ENCODE peak calls at places on chromosomes 3 and 15, in ten cellular contexts. One of them, this sample, is unnamed.

GRCh38 chr15:66842710-66843441 is 140.8 kb downstream of the SMAD6 start:
- DNase-seq in A549: peak; percentile 67
- DNase-seq in iPS-NIHi11: peak; percentile 62
- DNase-seq in heart left ventricle: peak; percentile 88
- DNase-seq in M059J: peak; percentile 80
- DNase-seq in T-helper 1 cell: no peak
- DNase-seq in GM10248: no peak
- DNase-seq in RWPE1: peak; percentile 50
- DNase-seq in D341Med: peak; percentile 72
- DNase-seq in caudate nucleus: peak; percentile 18
- DNase-seq in this sample: peak; percentile 59

GRCh38 chr15:58546635-58547627 is 115.1 kb downstream of the LIPC start:
- DNase-seq in caudate nucleus: no peak
- DNase-seq in T-helper 1 cell: no peak
- DNase-seq in A549: peak; percentile 95
- DNase-seq in iPS-NIHi11: peak; percentile 53
- DNase-seq in RWPE1: peak; percentile 73
- DNase-seq in M059J: peak; percentile 99
- DNase-seq in heart left ventricle: peak; percentile 89
- DNase-seq in GM10248: no peak
- DNase-seq in D341Med: no peak
- DNase-seq in this sample: peak; percentile 69

GRCh38 chr3:194806991-194807685 is 121.5 kb downstream of the FAM43A start:
- DNase-seq in caudate nucleus: no peak
- DNase-seq in M059J: peak; percentile 53
- DNase-seq in RWPE1: peak; percentile 63
- DNase-seq in A549: peak; percentile 17
- DNase-seq in iPS-NIHi11: no peak
- DNase-seq in GM10248: no peak
- DNase-seq in D341Med: no peak
- DNase-seq in T-helper 1 cell: no peak
- DNase-seq in heart left ventricle: no peak
- DNase-seq in this sample: no peak

GRCh38 chr15:41429003-41429890 is 12.4 kb downstream of the RTF1 start:
- DNase-seq in GM10248: peak; percentile 60
- DNase-seq in heart left ventricle: no peak
- DNase-seq in M059J: no peak
- DNase-seq in caudate nucleus: no peak
- DNase-seq in iPS-NIHi11: no peak
- DNase-seq in T-helper 1 cell: peak; percentile 61
- DNase-seq in RWPE1: no peak
- DNase-seq in D341Med: no peak
- DNase-seq in A549: no peak
- DNase-seq in this sample: no peak

GRCh38 chr3:129567176-129567705 is 24.3 kb downstream of the H1-8 start:
- DNase-seq in A549: no peak
- DNase-seq in iPS-NIHi11: no peak
- DNase-seq in D341Med: no peak
- DNase-seq in T-helper 1 cell: no peak
- DNase-seq in M059J: no peak
- DNase-seq in heart left ventricle: no peak
- DNase-seq in GM10248: no peak
- DNase-seq in RWPE1: no peak
- DNase-seq in caudate nucleus: no peak
- DNase-seq in this sample: no peak

GRCh38 chr15:65857718-65858402 is 11.4 kb upstream of the RAB11A start:
- DNase-seq in heart left ventricle: no peak
- DNase-seq in T-helper 1 cell: no peak
- DNase-seq in RWPE1: no peak
- DNase-seq in GM10248: peak; percentile 33
- DNase-seq in iPS-NIHi11: no peak
- DNase-seq in D341Med: no peak
- DNase-seq in M059J: no peak
- DNase-seq in caudate nucleus: peak; percentile 42
- DNase-seq in A549: no peak
- DNase-seq in this sample: no peak

GRCh38 chr3:194218646-194219453 is 82.9 kb downstream of the HES1 start:
- DNase-seq in A549: no peak
- DNase-seq in iPS-NIHi11: no peak
- DNase-seq in M059J: no peak
- DNase-seq in D341Med: no peak
- DNase-seq in heart left ventricle: no peak
- DNase-seq in caudate nucleus: no peak
- DNase-seq in RWPE1: no peak
- DNase-seq in GM10248: no peak
- DNase-seq in T-helper 1 cell: no peak
- DNase-seq in this sample: no peak

GRCh38 chr3:134807189-134807588 is 12.1 kb downstream of the EPHB1 start:
- DNase-seq in heart left ventricle: no peak
- DNase-seq in RWPE1: no peak
- DNase-seq in D341Med: no peak
- DNase-seq in A549: no peak
- DNase-seq in T-helper 1 cell: no peak
- DNase-seq in caudate nucleus: no peak
- DNase-seq in iPS-NIHi11: no peak
- DNase-seq in M059J: no peak
- DNase-seq in GM10248: no peak
- DNase-seq in this sample: no peak

GRCh38 chr15:101520395-101520794 is 30.9 kb upstream of the PCSK6 start:
- DNase-seq in heart left ventricle: no peak
- DNase-seq in M059J: no peak
- DNase-seq in GM10248: no peak
- DNase-seq in T-helper 1 cell: no peak
- DNase-seq in iPS-NIHi11: no peak
- DNase-seq in A549: no peak
- DNase-seq in D341Med: no peak
- DNase-seq in RWPE1: no peak
- DNase-seq in caudate nucleus: peak; percentile 25
- DNase-seq in this sample: no peak

GRCh38 chr15:90031231-90031791 is 30.2 kb downstream of the ZNF710 start:
- DNase-seq in RWPE1: peak; percentile 64
- DNase-seq in D341Med: no peak
- DNase-seq in GM10248: peak; percentile 84
- DNase-seq in iPS-NIHi11: no peak
- DNase-seq in M059J: peak; percentile 64
- DNase-seq in T-helper 1 cell: peak; percentile 39
- DNase-seq in caudate nucleus: no peak
- DNase-seq in A549: no peak
- DNase-seq in heart left ventricle: no peak
- DNase-seq in this sample: no peak

GRCh38 chr3:45942051-45942825 is 1.0 kb upstream of the CXCR6 start:
- DNase-seq in caudate nucleus: no peak
- DNase-seq in A549: no peak
- DNase-seq in M059J: no peak
- DNase-seq in heart left ventricle: no peak
- DNase-seq in iPS-NIHi11: no peak
- DNase-seq in T-helper 1 cell: no peak
- DNase-seq in D341Med: peak; percentile 64
- DNase-seq in GM10248: no peak
- DNase-seq in RWPE1: no peak
- DNase-seq in this sample: no peak

GRCh38 chr3:134189848-134190247 is 60.8 kb downstream of the RYK start:
- DNase-seq in iPS-NIHi11: no peak
- DNase-seq in M059J: no peak
- DNase-seq in caudate nucleus: no peak
- DNase-seq in heart left ventricle: no peak
- DNase-seq in GM10248: no peak
- DNase-seq in A549: no peak
- DNase-seq in RWPE1: no peak
- DNase-seq in T-helper 1 cell: no peak
- DNase-seq in D341Med: no peak
- DNase-seq in this sample: no peak

GRCh38 chr3:123110238-123110952 is 43.6 kb downstream of the PDIA5 start:
- DNase-seq in RWPE1: no peak
- DNase-seq in A549: no peak
- DNase-seq in caudate nucleus: no peak
- DNase-seq in D341Med: peak; percentile 88
- DNase-seq in M059J: no peak
- DNase-seq in iPS-NIHi11: no peak
- DNase-seq in GM10248: no peak
- DNase-seq in heart left ventricle: no peak
- DNase-seq in T-helper 1 cell: no peak
- DNase-seq in this sample: no peak

GRCh38 chr3:184415229-184415517 is 35.3 kb downstream of the CHRD start:
- DNase-seq in iPS-NIHi11: no peak
- DNase-seq in M059J: no peak
- DNase-seq in T-helper 1 cell: no peak
- DNase-seq in RWPE1: no peak
- DNase-seq in heart left ventricle: no peak
- DNase-seq in A549: no peak
- DNase-seq in D341Med: no peak
- DNase-seq in caudate nucleus: no peak
- DNase-seq in GM10248: no peak
- DNase-seq in this sample: no peak

GRCh38 chr3:170055209-170055608 is 17.4 kb downstream of the GPR160 start:
- DNase-seq in A549: no peak
- DNase-seq in T-helper 1 cell: peak; percentile 75
- DNase-seq in heart left ventricle: no peak
- DNase-seq in caudate nucleus: no peak
- DNase-seq in M059J: peak; percentile 71
- DNase-seq in D341Med: no peak
- DNase-seq in GM10248: peak; percentile 64
- DNase-seq in iPS-NIHi11: no peak
- DNase-seq in RWPE1: no peak
- DNase-seq in this sample: peak; percentile 47

GRCh38 chr15:69126054-69126469 is 34.4 kb upstream of the GLCE start:
- DNase-seq in iPS-NIHi11: no peak
- DNase-seq in T-helper 1 cell: peak; percentile 53
- DNase-seq in RWPE1: no peak
- DNase-seq in GM10248: no peak
- DNase-seq in M059J: no peak
- DNase-seq in D341Med: no peak
- DNase-seq in caudate nucleus: no peak
- DNase-seq in A549: peak; percentile 72
- DNase-seq in heart left ventricle: no peak
- DNase-seq in this sample: no peak

GRCh38 chr15:80210612-80211554 is 41.1 kb downstream of the CTXND1 start:
- DNase-seq in iPS-NIHi11: no peak
- DNase-seq in GM10248: peak; percentile 43
- DNase-seq in heart left ventricle: no peak
- DNase-seq in RWPE1: no peak
- DNase-seq in D341Med: no peak
- DNase-seq in caudate nucleus: no peak
- DNase-seq in M059J: no peak
- DNase-seq in A549: no peak
- DNase-seq in T-helper 1 cell: no peak
- DNase-seq in this sample: no peak

GRCh38 chr3:40476478-40477470 is at the start of gene ZNF619:
- DNase-seq in iPS-NIHi11: peak; percentile 63
- DNase-seq in M059J: peak; percentile 67
- DNase-seq in RWPE1: peak; percentile 62
- DNase-seq in D341Med: peak; percentile 86
- DNase-seq in caudate nucleus: peak; percentile 33
- DNase-seq in T-helper 1 cell: peak; percentile 63
- DNase-seq in A549: peak; percentile 68
- DNase-seq in GM10248: peak; percentile 86
- DNase-seq in heart left ventricle: peak; percentile 83
- DNase-seq in this sample: peak; percentile 62

GRCh38 chr3:128992926-128993460 is 883 bp downstream of the CFAP92 start:
- DNase-seq in iPS-NIHi11: no peak
- DNase-seq in A549: no peak
- DNase-seq in heart left ventricle: no peak
- DNase-seq in GM10248: no peak
- DNase-seq in caudate nucleus: no peak
- DNase-seq in D341Med: no peak
- DNase-seq in M059J: no peak
- DNase-seq in RWPE1: no peak
- DNase-seq in T-helper 1 cell: no peak
- DNase-seq in this sample: no peak

GRCh38 chr3:35651888-35652287 is 12.6 kb downstream of the ARPP21 start:
- DNase-seq in A549: peak; percentile 49
- DNase-seq in iPS-NIHi11: no peak
- DNase-seq in heart left ventricle: no peak
- DNase-seq in caudate nucleus: no peak
- DNase-seq in GM10248: no peak
- DNase-seq in D341Med: no peak
- DNase-seq in T-helper 1 cell: no peak
- DNase-seq in M059J: no peak
- DNase-seq in RWPE1: no peak
- DNase-seq in this sample: no peak

GRCh38 chr3:30077746-30078145 is 528.7 kb upstream of the TGFBR2 start:
- DNase-seq in RWPE1: no peak
- DNase-seq in T-helper 1 cell: no peak
- DNase-seq in D341Med: no peak
- DNase-seq in heart left ventricle: no peak
- DNase-seq in M059J: no peak
- DNase-seq in A549: no peak
- DNase-seq in iPS-NIHi11: no peak
- DNase-seq in caudate nucleus: no peak
- DNase-seq in GM10248: no peak
- DNase-seq in this sample: no peak

GRCh38 chr3:52054689-52055511 is 1.5 kb downstream of the DUSP7 start:
- DNase-seq in T-helper 1 cell: peak; percentile 19
- DNase-seq in iPS-NIHi11: no peak
- DNase-seq in RWPE1: no peak
- DNase-seq in GM10248: no peak
- DNase-seq in D341Med: peak; percentile 66
- DNase-seq in M059J: no peak
- DNase-seq in heart left ventricle: no peak
- DNase-seq in caudate nucleus: peak; percentile 58
- DNase-seq in A549: no peak
- DNase-seq in this sample: no peak

GRCh38 chr15:78915341-78916087 is 29.3 kb downstream of the CTSH start:
- DNase-seq in D341Med: no peak
- DNase-seq in iPS-NIHi11: no peak
- DNase-seq in heart left ventricle: peak; percentile 70
- DNase-seq in RWPE1: no peak
- DNase-seq in caudate nucleus: peak; percentile 25
- DNase-seq in A549: no peak
- DNase-seq in GM10248: peak; percentile 14
- DNase-seq in M059J: no peak
- DNase-seq in T-helper 1 cell: no peak
- DNase-seq in this sample: no peak

GRCh38 chr15:24760066-24760465 is 84.5 kb downstream of the NPAP1 start:
- DNase-seq in GM10248: no peak
- DNase-seq in iPS-NIHi11: no peak
- DNase-seq in heart left ventricle: no peak
- DNase-seq in caudate nucleus: no peak
- DNase-seq in M059J: no peak
- DNase-seq in D341Med: no peak
- DNase-seq in RWPE1: no peak
- DNase-seq in A549: no peak
- DNase-seq in T-helper 1 cell: no peak
- DNase-seq in this sample: no peak

GRCh38 chr3:153348457-153349137 is 186.6 kb downstream of the RAP2B start:
- DNase-seq in A549: no peak
- DNase-seq in RWPE1: no peak
- DNase-seq in GM10248: no peak
- DNase-seq in D341Med: no peak
- DNase-seq in caudate nucleus: no peak
- DNase-seq in M059J: peak; percentile 27
- DNase-seq in T-helper 1 cell: no peak
- DNase-seq in heart left ventricle: no peak
- DNase-seq in iPS-NIHi11: peak; percentile 48
- DNase-seq in this sample: no peak

GRCh38 chr15:100373037-100373896 is 31.5 kb upstream of the ADAMTS17 start:
- DNase-seq in RWPE1: no peak
- DNase-seq in T-helper 1 cell: no peak
- DNase-seq in D341Med: no peak
- DNase-seq in caudate nucleus: no peak
- DNase-seq in iPS-NIHi11: peak; percentile 52
- DNase-seq in GM10248: no peak
- DNase-seq in A549: no peak
- DNase-seq in heart left ventricle: no peak
- DNase-seq in M059J: no peak
- DNase-seq in this sample: no peak

GRCh38 chr3:65616563-65616962 is 422.2 kb downstream of the MAGI1 start:
- DNase-seq in iPS-NIHi11: no peak
- DNase-seq in GM10248: no peak
- DNase-seq in D341Med: no peak
- DNase-seq in T-helper 1 cell: no peak
- DNase-seq in caudate nucleus: no peak
- DNase-seq in RWPE1: no peak
- DNase-seq in A549: no peak
- DNase-seq in heart left ventricle: no peak
- DNase-seq in M059J: no peak
- DNase-seq in this sample: no peak

GRCh38 chr3:61858054-61858453 is 296.7 kb downstream of the PTPRG start:
- DNase-seq in iPS-NIHi11: no peak
- DNase-seq in heart left ventricle: no peak
- DNase-seq in T-helper 1 cell: no peak
- DNase-seq in caudate nucleus: no peak
- DNase-seq in A549: no peak
- DNase-seq in M059J: peak; percentile 31
- DNase-seq in D341Med: no peak
- DNase-seq in GM10248: no peak
- DNase-seq in RWPE1: no peak
- DNase-seq in this sample: no peak

This sample was measured in H54.